ENCODE peak calls at places on chromosomes 4 and X, in four cellular contexts. Q, X, Y and G are unnamed samples.

GRCh38 chrX:43405191-43405590 is 250.9 kb upstream of the MAOA start:
- DNase-seq in X (no peak), Q (no peak), Y (no peak), G (no peak)

GRCh38 chrX:135649561-135649960 is 63.9 kb upstream of the CT45A1 start:
- DNase-seq in Y (no peak), X (no peak), Q (no peak), G (no peak)

GRCh38 chrX:65750674-65751469 is 83.4 kb downstream of the MSN start:
- DNase-seq in Y (no peak), Q (no peak), X (no peak), G (no peak)

GRCh38 chr4:95190751-95191436 is 357.9 kb downstream of the UNC5C start:
- DNase-seq in Q (no peak), X (no peak), Y (peak; percentile 93), G (peak; percentile 43)

GRCh38 chr4:128158894-128159293 is 97.8 kb downstream of the LARP1B start:
- DNase-seq in Q (no peak), X (no peak), Y (no peak), G (no peak)

GRCh38 chr4:25450491-25450901 is 73.4 kb downstream of the ANAPC4 start:
- DNase-seq in X (no peak), Q (no peak), Y (no peak), G (no peak)

GRCh38 chr4:135476272-135476671 is 1274.7 kb upstream of the PABPC4L start:
- DNase-seq in Y (no peak), Q (no peak), X (no peak), G (no peak)

GRCh38 chrX:10636851-10637250 is 16.5 kb upstream of the MID1 start:
- DNase-seq in Y (no peak), Q (no peak), X (no peak), G (no peak)

GRCh38 chr4:17613761-17614415 is 553 bp upstream of the MED28 start:
- DNase-seq in Y (peak; percentile 28), X (peak; percentile 18), Q (no peak), G (peak; percentile 4)

GRCh38 chrX:78710146-78710545 is 37.4 kb upstream of the LPAR4 start:
- DNase-seq in Q (no peak), Y (no peak), X (no peak), G (no peak)

GRCh38 chr4:78610546-78611214 is 59.1 kb downstream of the ANXA3 start:
- DNase-seq in Q (no peak), X (no peak), Y (no peak), G (no peak)

GRCh38 chr4:110501826-110502225 is 25.9 kb downstream of the ENPEP start:
- DNase-seq in Y (no peak), Q (no peak), X (no peak), G (no peak)

GRCh38 chr4:8688041-8688907 is 95.7 kb downstream of the CPZ start:
- DNase-seq in Y (peak; percentile 72), Q (no peak), X (peak; percentile 11), G (peak; percentile 86)

GRCh38 chrX:47581731-47582647 is at the start of gene TIMP1:
- DNase-seq in X (peak; percentile 95), Q (peak; percentile 84), Y (peak; percentile 90), G (peak; percentile 77)

GRCh38 chr4:149065753-149066152 is 623.5 kb upstream of the NR3C2 start:
- DNase-seq in Y (no peak), Q (no peak), X (no peak), G (no peak)

GRCh38 chr4:117783716-117784115 is 250.6 kb upstream of the NDST3 start:
- DNase-seq in Y (no peak), Q (no peak), X (no peak), G (no peak)

GRCh38 chr4:88937081-88937480 is 119.9 kb downstream of the FAM13A start:
- DNase-seq in Y (no peak), X (no peak), Q (no peak), G (no peak)

GRCh38 chr4:85486425-85487101 is 11.6 kb downstream of the ARHGAP24 start:
- DNase-seq in X (no peak), Q (no peak), Y (no peak), G (no peak)

GRCh38 chr4:153143527-153144348 is 60.5 kb upstream of the TRIM2 start:
- DNase-seq in X (peak; percentile 34), Q (no peak), Y (peak; percentile 88), G (no peak)

GRCh38 chrX:139113682-139114081 is 402.2 kb upstream of the FGF13 start:
- DNase-seq in Y (no peak), Q (no peak), X (no peak), G (no peak)

GRCh38 chrX:132488092-132488749 is 617 bp downstream of the MBNL3 start:
- DNase-seq in Y (no peak), X (peak; percentile 35), Q (peak; percentile 16), G (no peak)

GRCh38 chrX:41912922-41913321 is 10.4 kb downstream of the CASK start:
- DNase-seq in X (no peak), Y (no peak), Q (no peak), G (no peak)

GRCh38 chr4:120071192-120071795 is 4.6 kb upstream of the MAD2L1 start:
- DNase-seq in X (peak; percentile 43), Y (peak; percentile 59), Q (peak; percentile 28), G (peak; percentile 27)

GRCh38 chr4:2078584-2078983 is 19.5 kb downstream of the NAT8L start:
- DNase-seq in Q (no peak), Y (no peak), X (no peak), G (no peak)

GRCh38 chr4:174474457-174475075 is 47.7 kb downstream of the HPGD start:
- DNase-seq in X (no peak), Q (no peak), Y (peak; percentile 33), G (peak; percentile 16)

GRCh38 chrX:68511255-68511654 is 12.4 kb downstream of the YIPF6 start:
- DNase-seq in Y (peak; percentile 35), X (peak; percentile 48), Q (peak; percentile 63), G (peak; percentile 32)

GRCh38 chr4:159389756-159390155 is 286.9 kb downstream of the RAPGEF2 start:
- DNase-seq in Y (no peak), Q (no peak), X (no peak), G (no peak)

GRCh38 chr4:53281438-53281837 is 84.4 kb downstream of the SCFD2 start:
- DNase-seq in X (no peak), Q (no peak), Y (no peak), G (no peak)

GRCh38 chr4:109977854-109978501 is 65.3 kb downstream of the EGF start:
- DNase-seq in X (no peak), Y (no peak), Q (no peak), G (no peak)

GRCh38 chrX:154082396-154083133 is 15.0 kb downstream of the MECP2 start:
- DNase-seq in Y (no peak), Q (no peak), X (no peak), G (no peak)

GRCh38 chrX:41634284-41634683 is 54.5 kb upstream of the GPR34 start:
- DNase-seq in X (no peak), Q (no peak), Y (no peak), G (no peak)

GRCh38 chr4:108861339-108861738 is 98.5 kb upstream of the ETNPPL start:
- DNase-seq in Y (no peak), Q (no peak), X (peak; percentile 6), G (peak; percentile 48)

GRCh38 chr4:15469402-15470148 is at the start of gene CC2D2A:
- DNase-seq in Q (no peak), Y (no peak), X (peak; percentile 23), G (peak; percentile 10)

GRCh38 chr4:186104895-186105720 is 604 bp downstream of the FAM149A start:
- DNase-seq in X (peak; percentile 21), Y (no peak), Q (peak; percentile 37), G (peak; percentile 63)

GRCh38 chrX:112545051-112545450 is 134.7 kb downstream of the LHFPL1 start:
- DNase-seq in Y (no peak), X (no peak), Q (no peak), G (no peak)

GRCh38 chrX:53237056-53237455 is 12.0 kb upstream of the KDM5C start:
- DNase-seq in Q (no peak), X (no peak), Y (no peak), G (no peak)

DNA sequence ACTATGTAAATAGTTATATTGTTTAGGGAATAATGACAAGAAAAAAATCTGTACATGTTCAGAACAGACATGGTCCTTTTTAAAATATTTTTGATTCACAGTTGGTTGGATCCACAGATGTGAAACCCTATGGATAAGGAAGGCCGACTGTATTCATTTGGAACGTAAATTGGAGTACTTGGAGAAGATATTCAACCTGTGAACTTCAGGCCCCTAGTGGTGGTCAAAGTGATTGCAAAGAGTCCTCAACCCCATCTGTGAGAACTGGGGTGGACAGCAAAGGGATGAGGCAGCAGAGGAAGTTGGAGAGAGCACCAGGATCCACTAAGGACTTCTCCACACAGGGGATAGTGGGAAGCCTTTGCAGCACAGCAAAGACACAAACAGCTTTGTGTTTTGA is 6.2 kb upstream of the CXCL13 start:
- DNase-seq in X (peak; percentile 14), Y (peak; percentile 26), Q (no peak), G (peak; percentile 29)
- TF ChIP-seq CTCF in X (peak; percentile 46), Y (peak; percentile 71), Q (peak; percentile 49), G (peak; percentile 48)

GRCh38 chr4:132642196-132642817 is 506.8 kb upstream of the PCDH10 start:
- DNase-seq in Y (peak; percentile 37), Q (peak; percentile 46), X (peak; percentile 9), G (peak; percentile 42)
- TF ChIP-seq CTCF in Y (peak; percentile 93), Q (peak; percentile 75), X (peak; percentile 65), G (peak; percentile 91)

GRCh38 chrX:151825927-151826471 is 86.7 kb upstream of the MAGEA4 start:
- DNase-seq in Q (no peak), Y (no peak), X (peak; percentile 15), G (no peak)
- TF ChIP-seq CTCF in Q (no peak), Y (no peak), X (peak; percentile 38), G (no peak)

GRCh38 chr4:178632415-178632814 is 1190.2 kb upstream of the AGA start:
- DNase-seq in X (no peak), Y (peak; percentile 72), Q (no peak), G (no peak)

GRCh38 chr4:178633263-178633662 is 1191.0 kb upstream of the AGA start:
- DNase-seq in Q (no peak), Y (no peak), X (no peak), G (no peak)
- TF ChIP-seq CTCF in Q (no peak), Y (peak; percentile 14), X (no peak), G (no peak)

DNA sequence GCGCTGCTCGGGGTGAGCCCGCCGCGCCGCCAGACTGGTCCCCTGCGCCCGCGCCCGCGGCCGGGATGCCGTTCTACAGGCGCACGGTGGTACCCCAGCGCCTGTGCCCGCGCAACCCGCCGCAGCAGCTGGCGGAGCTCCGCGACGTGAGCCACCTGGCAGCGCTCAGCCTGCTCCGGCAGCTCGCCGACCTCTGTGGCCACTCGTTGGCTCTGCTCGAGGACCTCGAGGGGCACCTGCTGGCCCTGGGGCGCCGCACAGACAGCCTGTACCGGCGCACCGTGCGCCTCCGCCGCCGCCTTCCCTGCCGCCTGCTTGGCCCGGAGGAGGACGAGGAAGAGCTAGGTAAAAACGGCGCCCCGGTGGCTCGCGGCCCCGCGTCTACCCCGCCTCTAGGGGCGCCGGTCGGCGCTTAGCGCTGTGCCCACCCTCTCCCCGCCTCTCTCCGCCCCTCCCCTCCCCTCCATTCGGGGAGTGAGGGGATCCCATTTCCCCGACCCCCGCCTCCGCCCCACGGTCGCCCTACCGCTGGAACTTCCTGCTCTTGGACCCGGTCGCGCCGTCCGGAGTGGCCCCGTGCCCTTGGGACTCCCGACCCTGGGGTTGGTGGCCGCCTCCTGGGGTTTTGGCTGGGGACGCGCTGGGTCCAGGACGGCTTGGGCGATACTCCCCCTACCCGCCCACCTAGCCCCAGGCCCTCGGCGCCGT is 532 bp downstream of the NHSL2 start:
- DNase-seq in X (no peak), Q (peak; percentile 24), Y (peak; percentile 38), G (peak; percentile 67)
- TF ChIP-seq CTCF in X (no peak), Q (peak; percentile 20), Y (peak; percentile 23), G (peak; percentile 43)